ENCODE peak calls at places on chromosomes 6 and 20, in six cellular contexts. Q is CD8-positive, alpha-beta T cell; N is sigmoid colon; O is neuronal stem cell; K is stomach; F is DND-41. G is an unnamed sample.

GRCh38 chr6:67608099-67608749 is 1026.9 kb upstream of the ADGRB3 start:
- DNase-seq in F (no peak), N (no peak), K (no peak), Q (no peak), O (no peak), G (no peak)

GRCh38 chr6:139753198-139753861 is 378.9 kb upstream of the CITED2 start:
- DNase-seq in N (no peak), K (no peak), F (no peak), Q (no peak), O (no peak), G (no peak)

GRCh38 chr6:133254552-133255228 is 13.5 kb downstream of the EYA4 start:
- DNase-seq in O (no peak), N (no peak), F (no peak), K (no peak), Q (no peak), G (no peak)

GRCh38 chr20:64102647-64103354 is 4.6 kb downstream of the NPBWR2 start:
- DNase-seq in O (no peak), F (no peak), Q (no peak), N (no peak), K (no peak), G (no peak)

GRCh38 chr20:25565578-25566157 is 19.7 kb downstream of the NINL start:
- DNase-seq in Q (no peak), O (no peak), N (no peak), K (no peak), F (no peak), G (no peak)

GRCh38 chr6:1103027-1103426 is 208.9 kb upstream of the FOXQ1 start:
- DNase-seq in O (no peak), Q (no peak), F (no peak), N (no peak), K (no peak), G (no peak)

GRCh38 chr6:158026901-158027589 is 45.4 kb downstream of the SYNJ2 start:
- DNase-seq in Q (no peak), N (no peak), O (no peak), F (no peak), K (no peak), G (no peak)

GRCh38 chr20:51802170-51802745 is at the start of gene SALL4:
- DNase-seq in Q (no peak), K (peak; percentile 25), F (no peak), O (peak; percentile 92), N (no peak), G (no peak)

GRCh38 chr6:46954819-46955520 is 33.2 kb upstream of the ADGRF5 start:
- DNase-seq in Q (no peak), N (no peak), F (no peak), K (no peak), O (no peak), G (no peak)

GRCh38 chr6:152160346-152160745 is 352.9 kb downstream of the ESR1 start:
- DNase-seq in Q (no peak), N (no peak), F (no peak), O (no peak), K (no peak), G (no peak)

GRCh38 chr6:125765944-125766343 is 16.5 kb downstream of the HEY2 start:
- DNase-seq in Q (no peak), K (no peak), O (no peak), N (no peak), F (no peak), G (no peak)

GRCh38 chr6:125759184-125759902 is 9.9 kb downstream of the HEY2 start:
- DNase-seq in O (peak; percentile 24), N (no peak), Q (no peak), K (no peak), F (no peak), G (no peak)

GRCh38 chr6:125764105-125764671 is 14.8 kb downstream of the HEY2 start:
- DNase-seq in N (no peak), Q (no peak), O (no peak), K (no peak), F (no peak), G (no peak)

DNA sequence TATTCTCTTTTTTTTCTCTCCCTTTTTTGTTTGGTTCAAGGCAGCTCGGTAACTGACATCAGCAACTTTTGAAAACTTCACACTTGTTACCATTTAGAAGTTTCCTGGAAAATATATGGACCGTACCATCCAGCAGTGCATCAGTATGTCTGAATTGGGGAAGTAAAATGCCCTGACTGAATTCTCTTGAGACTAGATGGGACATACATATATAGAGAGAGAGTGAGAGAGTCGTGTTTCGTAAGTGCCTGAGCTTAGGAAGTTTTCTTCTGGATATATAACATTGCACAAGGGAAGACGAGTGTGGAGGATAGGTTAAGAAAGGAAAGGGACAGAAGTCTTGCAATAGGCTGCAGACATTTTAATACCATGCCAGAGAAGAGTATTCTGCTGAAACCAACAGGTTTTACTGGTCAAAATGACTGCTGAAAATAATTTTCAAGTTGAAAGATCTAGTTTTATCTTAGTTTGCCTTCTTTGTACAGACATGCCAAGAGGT is 10.6 kb downstream of the HEY2 start:
- DNase-seq in O (no peak), F (no peak), Q (no peak), K (no peak), N (no peak), G (no peak)
- H3K27me3 ChIP-seq in O (no peaks in the 10 kb centered on the region), F (peaks cover 16% of the 10 kb centered on the region), Q (peaks cover 4% of the 10 kb centered on the region), K (peaks cover 10% of the 10 kb centered on the region), N (no peaks in the 10 kb centered on the region), G (no peaks in the 10 kb centered on the region)

GRCh38 chr20:5608448-5609161 is 141.6 kb upstream of the SHLD1 start:
- DNase-seq in O (no peak), N (no peak), F (no peak), K (no peak), Q (no peak), G (no peak)
- H3K4me1 ChIP-seq in O (peaks cover 1% of the 10 kb centered on the region), N (peaks cover 51% of the 10 kb centered on the region), F (peaks cover 37% of the 10 kb centered on the region), K (peaks cover 52% of the 10 kb centered on the region), Q (peaks cover 42% of the 10 kb centered on the region), G (peaks cover 40% of the 10 kb centered on the region)

DNA sequence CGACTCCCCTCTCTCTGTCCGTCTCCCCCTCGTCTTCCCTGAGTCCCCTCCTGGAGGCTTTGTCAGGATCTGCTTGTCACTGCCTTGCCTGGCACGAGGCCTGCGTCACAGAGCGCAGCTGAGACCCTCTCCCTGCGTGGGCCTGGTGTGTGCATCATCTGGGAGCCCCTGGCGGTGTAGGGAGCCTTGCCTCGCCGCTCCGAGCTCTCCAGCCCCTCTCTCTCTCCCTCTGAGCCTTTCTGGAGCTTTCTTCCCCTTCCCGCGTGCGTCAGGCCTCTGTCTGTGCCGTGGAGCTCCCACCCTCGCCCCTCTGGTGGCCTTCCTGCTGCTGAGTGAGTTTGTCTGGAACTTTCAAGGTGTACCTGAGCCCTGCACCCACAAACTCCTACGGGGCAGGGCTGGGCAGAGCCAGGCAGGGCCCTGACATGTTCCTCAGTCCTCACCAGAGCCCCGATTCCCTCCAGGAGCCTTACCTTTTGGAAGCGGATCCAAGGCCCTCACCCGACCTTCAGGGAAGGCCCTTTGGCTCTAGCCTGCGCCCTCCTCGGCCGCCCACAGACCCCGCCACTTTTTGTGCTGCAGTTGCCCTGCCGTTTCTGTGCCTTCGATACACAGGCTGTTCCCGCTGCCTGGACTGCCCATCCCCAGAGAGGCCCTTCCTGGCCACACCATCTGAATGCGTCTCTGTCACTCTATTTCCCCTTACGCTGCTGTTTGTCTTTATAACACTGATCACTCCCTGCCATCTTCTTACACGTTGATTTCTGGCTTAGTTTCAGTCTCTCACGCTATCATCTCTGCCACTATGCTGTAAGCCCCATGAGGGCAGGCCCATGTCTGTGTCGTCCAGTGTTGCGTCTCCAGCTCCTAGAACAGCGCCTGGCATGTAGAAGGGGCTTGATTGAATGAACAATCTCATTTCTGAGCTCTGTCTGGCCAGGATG is 70.5 kb downstream of the SRC start:
- DNase-seq in F (no peak), Q (no peak), N (no peak), O (no peak), K (no peak), G (no peak)
- H3K27me3 ChIP-seq in F (peaks cover 11% of the 10 kb centered on the region), Q (no peaks in the 10 kb centered on the region), N (peaks cover 5% of the 10 kb centered on the region), O (no peaks in the 10 kb centered on the region), K (peaks cover 28% of the 10 kb centered on the region), G (no peaks in the 10 kb centered on the region)

DNA sequence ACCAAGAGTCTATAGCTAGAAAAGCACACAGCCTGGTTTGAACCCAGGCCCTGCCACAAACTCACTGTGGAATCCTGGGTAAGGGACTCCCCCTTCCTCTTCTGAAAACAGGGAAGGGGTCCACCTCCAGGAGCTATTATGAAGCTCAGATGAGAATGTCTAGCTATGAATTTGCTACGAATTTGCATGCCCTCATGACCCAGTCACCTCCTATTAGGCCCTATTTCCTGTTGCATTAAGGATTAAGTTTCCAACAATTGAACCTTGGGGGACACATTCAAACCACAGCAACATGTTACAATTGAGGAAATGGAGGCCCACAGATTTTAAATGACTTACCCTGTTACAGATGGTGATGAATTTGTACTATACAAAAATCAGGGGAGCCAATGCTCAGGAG is 46.2 kb downstream of the PREX1 start:
- DNase-seq in O (no peak), F (no peak), N (no peak), K (no peak), Q (no peak), G (no peak)
- H3K4me1 ChIP-seq in O (peaks cover 8% of the 10 kb centered on the region), F (no peaks in the 10 kb centered on the region), N (peaks cover 1% of the 10 kb centered on the region), K (peaks cover 4% of the 10 kb centered on the region), Q (peaks cover 63% of the 10 kb centered on the region), G (peaks cover 9% of the 10 kb centered on the region)

DNA sequence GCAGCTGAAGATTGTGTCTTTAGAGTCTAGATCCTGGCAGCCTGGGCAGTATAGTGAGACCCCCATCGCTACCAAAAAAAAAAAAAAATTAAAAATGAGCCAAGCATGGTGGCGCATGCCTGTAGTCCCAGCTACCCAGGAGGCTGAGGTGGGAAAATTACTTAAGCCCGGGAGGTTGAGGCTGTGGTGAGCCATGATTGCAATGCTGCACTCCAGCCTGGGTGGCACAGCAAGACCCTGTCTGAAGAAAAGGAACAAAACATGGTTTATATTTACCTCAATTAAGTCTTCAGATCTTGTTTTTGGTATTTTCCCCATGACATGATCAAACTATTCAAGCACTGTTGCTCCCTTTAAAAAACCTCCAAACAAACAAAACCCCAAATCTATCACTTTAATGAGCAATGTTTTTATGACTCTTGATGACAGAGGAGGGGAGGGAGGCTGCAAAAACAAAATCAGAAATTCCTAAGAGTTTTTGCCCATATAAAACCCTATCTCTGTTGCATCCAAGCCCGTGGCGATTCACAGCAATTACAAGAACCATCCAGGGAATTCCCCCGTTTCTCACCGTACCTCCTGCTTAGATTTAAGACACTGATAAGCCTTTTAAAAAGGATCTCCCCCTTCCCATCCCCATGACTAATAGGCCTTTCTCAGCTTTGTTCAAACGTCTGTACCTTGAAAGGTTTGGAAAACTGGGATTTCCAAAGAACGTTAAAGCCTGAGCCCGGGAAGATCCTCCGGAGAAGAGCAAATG is 259.9 kb downstream of the BMP7 start:
- DNase-seq in Q (no peak), N (no peak), O (peak; percentile 24), F (no peak), K (no peak), G (no peak)
- H3K27me3 ChIP-seq in Q (no peaks in the 10 kb centered on the region), N (peaks cover 4% of the 10 kb centered on the region), O (no peaks in the 10 kb centered on the region), F (peaks cover 10% of the 10 kb centered on the region), K (peaks cover 24% of the 10 kb centered on the region), G (no peaks in the 10 kb centered on the region)

GRCh38 chr6:155755452-155755851 is 299.8 kb upstream of the NOX3 start:
- DNase-seq in O (no peak), F (no peak), N (no peak), K (no peak), Q (no peak), G (no peak)
- H3K4me1 ChIP-seq in O (peaks cover 2% of the 10 kb centered on the region), F (no peaks in the 10 kb centered on the region), N (no peaks in the 10 kb centered on the region), K (peaks cover 9% of the 10 kb centered on the region), Q (no peaks in the 10 kb centered on the region), G (peaks cover 14% of the 10 kb centered on the region)

G was measured in thoracic aorta.